ENCODE peak calls at places on chromosomes 3 and 15, in eight cellular contexts. One of them, this sample, is unnamed.

GRCh38 chr3:63993653-63994079 is 29.6 kb downstream of the PSMD6 start:
- DNase-seq in body of pancreas: peak; percentile 82
- DNase-seq in cardiac fibroblast: peak; percentile 84
- DNase-seq in IMR-90: peak; percentile 76
- DNase-seq in osteoblast: peak; percentile 91
- DNase-seq in left ventricle myocardium inferior: peak; percentile 51
- DNase-seq in choroid plexus epithelial cell: peak; percentile 91
- DNase-seq in NB4: peak; percentile 60
- DNase-seq in this sample: peak; percentile 83

GRCh38 chr3:196115678-196116083 is 33.8 kb upstream of the TFRC start:
- DNase-seq in body of pancreas: no peak
- DNase-seq in cardiac fibroblast: no peak
- DNase-seq in IMR-90: no peak
- DNase-seq in osteoblast: no peak
- DNase-seq in left ventricle myocardium inferior: no peak
- DNase-seq in choroid plexus epithelial cell: no peak
- DNase-seq in NB4: no peak
- DNase-seq in this sample: no peak

GRCh38 chr3:139122221-139122581 is 77.5 kb upstream of the PRR23C start:
- DNase-seq in body of pancreas: no peak
- DNase-seq in cardiac fibroblast: peak; percentile 54
- DNase-seq in IMR-90: peak; percentile 76
- DNase-seq in osteoblast: no peak
- DNase-seq in left ventricle myocardium inferior: no peak
- DNase-seq in choroid plexus epithelial cell: peak; percentile 49
- DNase-seq in NB4: peak; percentile 75
- DNase-seq in this sample: peak; percentile 91

GRCh38 chr3:31065765-31066164 is 171.3 kb upstream of the GADL1 start:
- DNase-seq in body of pancreas: no peak
- DNase-seq in cardiac fibroblast: no peak
- DNase-seq in IMR-90: no peak
- DNase-seq in osteoblast: no peak
- DNase-seq in left ventricle myocardium inferior: no peak
- DNase-seq in choroid plexus epithelial cell: no peak
- DNase-seq in NB4: no peak
- DNase-seq in this sample: no peak

GRCh38 chr3:46947981-46948791 is 28.4 kb downstream of the CCDC12 start:
- DNase-seq in body of pancreas: peak; percentile 85
- DNase-seq in cardiac fibroblast: peak; percentile 76
- DNase-seq in IMR-90: peak; percentile 52
- DNase-seq in osteoblast: no peak
- DNase-seq in left ventricle myocardium inferior: peak; percentile 51
- DNase-seq in choroid plexus epithelial cell: peak; percentile 85
- DNase-seq in NB4: peak; percentile 88
- DNase-seq in this sample: peak; percentile 98

GRCh38 chr3:161372321-161373260 is 1.3 kb upstream of the SPTSSB start:
- DNase-seq in body of pancreas: peak; percentile 30
- DNase-seq in cardiac fibroblast: peak; percentile 25
- DNase-seq in IMR-90: no peak
- DNase-seq in osteoblast: peak; percentile 76
- DNase-seq in left ventricle myocardium inferior: no peak
- DNase-seq in choroid plexus epithelial cell: peak; percentile 15
- DNase-seq in NB4: no peak
- DNase-seq in this sample: peak; percentile 2

GRCh38 chr3:115111632-115112031 is 35.5 kb downstream of the ZBTB20 start:
- DNase-seq in body of pancreas: no peak
- DNase-seq in cardiac fibroblast: no peak
- DNase-seq in IMR-90: no peak
- DNase-seq in osteoblast: no peak
- DNase-seq in left ventricle myocardium inferior: no peak
- DNase-seq in choroid plexus epithelial cell: no peak
- DNase-seq in NB4: no peak
- DNase-seq in this sample: no peak

GRCh38 chr15:100204771-100205170 is 137.0 kb downstream of the ADAMTS17 start:
- DNase-seq in body of pancreas: no peak
- DNase-seq in cardiac fibroblast: no peak
- DNase-seq in IMR-90: no peak
- DNase-seq in osteoblast: no peak
- DNase-seq in left ventricle myocardium inferior: no peak
- DNase-seq in choroid plexus epithelial cell: no peak
- DNase-seq in NB4: peak; percentile 27
- DNase-seq in this sample: no peak

GRCh38 chr3:128413003-128413370 is 53.7 kb downstream of the DNAJB8 start:
- DNase-seq in body of pancreas: no peak
- DNase-seq in cardiac fibroblast: no peak
- DNase-seq in IMR-90: no peak
- DNase-seq in osteoblast: no peak
- DNase-seq in left ventricle myocardium inferior: no peak
- DNase-seq in choroid plexus epithelial cell: no peak
- DNase-seq in NB4: no peak
- DNase-seq in this sample: no peak

GRCh38 chr3:30123224-30123623 is 483.2 kb upstream of the TGFBR2 start:
- DNase-seq in body of pancreas: no peak
- DNase-seq in cardiac fibroblast: no peak
- DNase-seq in IMR-90: no peak
- DNase-seq in osteoblast: no peak
- DNase-seq in left ventricle myocardium inferior: no peak
- DNase-seq in choroid plexus epithelial cell: no peak
- DNase-seq in NB4: no peak
- DNase-seq in this sample: no peak

GRCh38 chr3:42698911-42699230 is 3.7 kb downstream of the HHATL start:
- DNase-seq in body of pancreas: no peak
- DNase-seq in cardiac fibroblast: no peak
- DNase-seq in IMR-90: no peak
- DNase-seq in osteoblast: peak; percentile 62
- DNase-seq in left ventricle myocardium inferior: no peak
- DNase-seq in choroid plexus epithelial cell: no peak
- DNase-seq in NB4: peak; percentile 12
- DNase-seq in this sample: no peak

GRCh38 chr3:96354742-96355141 is 459.7 kb upstream of the EPHA6 start:
- DNase-seq in body of pancreas: no peak
- DNase-seq in cardiac fibroblast: peak; percentile 8
- DNase-seq in IMR-90: no peak
- DNase-seq in osteoblast: no peak
- DNase-seq in left ventricle myocardium inferior: no peak
- DNase-seq in choroid plexus epithelial cell: peak; percentile 2
- DNase-seq in NB4: no peak
- DNase-seq in this sample: no peak

GRCh38 chr3:170753421-170754344 is 116.3 kb downstream of the RPL22L1 start:
- DNase-seq in body of pancreas: no peak
- DNase-seq in cardiac fibroblast: peak; percentile 89
- DNase-seq in IMR-90: peak; percentile 79
- DNase-seq in osteoblast: no peak
- DNase-seq in left ventricle myocardium inferior: no peak
- DNase-seq in choroid plexus epithelial cell: peak; percentile 57
- DNase-seq in NB4: no peak
- DNase-seq in this sample: no peak

GRCh38 chr3:48398701-48399386 is 26.8 kb downstream of the FBXW12 start:
- DNase-seq in body of pancreas: no peak
- DNase-seq in cardiac fibroblast: no peak
- DNase-seq in IMR-90: no peak
- DNase-seq in osteoblast: peak; percentile 54
- DNase-seq in left ventricle myocardium inferior: no peak
- DNase-seq in choroid plexus epithelial cell: no peak
- DNase-seq in NB4: no peak
- DNase-seq in this sample: no peak

GRCh38 chr3:180875071-180875698 is 37.3 kb upstream of the FXR1 start:
- DNase-seq in body of pancreas: no peak
- DNase-seq in cardiac fibroblast: no peak
- DNase-seq in IMR-90: no peak
- DNase-seq in osteoblast: no peak
- DNase-seq in left ventricle myocardium inferior: no peak
- DNase-seq in choroid plexus epithelial cell: no peak
- DNase-seq in NB4: no peak
- DNase-seq in this sample: no peak

GRCh38 chr3:180871901-180872300 is 40.6 kb upstream of the FXR1 start:
- DNase-seq in body of pancreas: no peak
- DNase-seq in cardiac fibroblast: peak; percentile 46
- DNase-seq in IMR-90: peak; percentile 17
- DNase-seq in osteoblast: peak; percentile 35
- DNase-seq in left ventricle myocardium inferior: no peak
- DNase-seq in choroid plexus epithelial cell: peak; percentile 4
- DNase-seq in NB4: no peak
- DNase-seq in this sample: peak; percentile 20

DNA sequence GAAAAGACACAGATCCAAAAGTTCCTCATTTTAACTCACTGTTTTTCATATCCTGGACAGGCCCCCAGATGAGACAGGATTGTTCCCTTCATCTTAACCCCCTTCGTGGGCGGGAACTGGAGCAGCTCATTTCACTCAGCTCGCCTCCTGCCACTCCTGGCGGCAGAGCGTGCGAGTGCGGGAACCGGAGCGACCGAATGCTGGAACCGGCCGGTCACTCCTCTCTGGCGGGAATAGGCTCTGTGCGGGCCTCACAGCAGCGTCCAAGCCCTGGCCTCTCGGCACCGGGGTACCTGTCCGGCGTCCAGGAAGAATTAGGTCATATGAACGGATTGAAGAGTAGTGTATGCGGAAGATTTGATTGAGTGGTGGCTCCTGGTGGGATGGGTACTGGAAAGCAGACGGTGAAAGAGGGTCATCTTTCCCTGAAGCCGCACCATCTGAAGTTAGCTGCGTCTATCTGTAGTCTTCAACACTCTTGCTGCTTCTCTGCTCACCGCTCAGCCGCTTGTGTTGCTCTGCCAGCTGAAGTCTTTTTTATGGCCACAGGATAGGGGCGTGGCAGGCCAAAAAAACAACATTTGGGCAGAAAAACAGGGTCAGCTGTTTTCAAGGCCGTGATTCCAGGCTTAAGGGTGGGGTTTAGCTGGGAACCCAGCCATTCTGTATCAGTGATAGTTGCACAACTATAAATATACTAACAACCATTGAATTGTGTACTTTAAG is 42.3 kb upstream of the FXR1 start:
- DNase-seq in body of pancreas: peak; percentile 53
- DNase-seq in cardiac fibroblast: peak; percentile 10
- DNase-seq in IMR-90: no peak
- DNase-seq in osteoblast: peak; percentile 59
- DNase-seq in left ventricle myocardium inferior: peak; percentile 25
- DNase-seq in choroid plexus epithelial cell: peak; percentile 9
- DNase-seq in NB4: no peak
- DNase-seq in this sample: peak; percentile 38
- TF ChIP-seq CTCF in body of pancreas: peak; percentile 30
- TF ChIP-seq CTCF in cardiac fibroblast: peak; percentile 3
- TF ChIP-seq CTCF in IMR-90: no peak
- TF ChIP-seq CTCF in osteoblast: no peak
- TF ChIP-seq CTCF in left ventricle myocardium inferior: no peak
- TF ChIP-seq CTCF in choroid plexus epithelial cell: no peak
- TF ChIP-seq CTCF in NB4: no peak
- TF ChIP-seq CTCF in this sample: no peak

DNA sequence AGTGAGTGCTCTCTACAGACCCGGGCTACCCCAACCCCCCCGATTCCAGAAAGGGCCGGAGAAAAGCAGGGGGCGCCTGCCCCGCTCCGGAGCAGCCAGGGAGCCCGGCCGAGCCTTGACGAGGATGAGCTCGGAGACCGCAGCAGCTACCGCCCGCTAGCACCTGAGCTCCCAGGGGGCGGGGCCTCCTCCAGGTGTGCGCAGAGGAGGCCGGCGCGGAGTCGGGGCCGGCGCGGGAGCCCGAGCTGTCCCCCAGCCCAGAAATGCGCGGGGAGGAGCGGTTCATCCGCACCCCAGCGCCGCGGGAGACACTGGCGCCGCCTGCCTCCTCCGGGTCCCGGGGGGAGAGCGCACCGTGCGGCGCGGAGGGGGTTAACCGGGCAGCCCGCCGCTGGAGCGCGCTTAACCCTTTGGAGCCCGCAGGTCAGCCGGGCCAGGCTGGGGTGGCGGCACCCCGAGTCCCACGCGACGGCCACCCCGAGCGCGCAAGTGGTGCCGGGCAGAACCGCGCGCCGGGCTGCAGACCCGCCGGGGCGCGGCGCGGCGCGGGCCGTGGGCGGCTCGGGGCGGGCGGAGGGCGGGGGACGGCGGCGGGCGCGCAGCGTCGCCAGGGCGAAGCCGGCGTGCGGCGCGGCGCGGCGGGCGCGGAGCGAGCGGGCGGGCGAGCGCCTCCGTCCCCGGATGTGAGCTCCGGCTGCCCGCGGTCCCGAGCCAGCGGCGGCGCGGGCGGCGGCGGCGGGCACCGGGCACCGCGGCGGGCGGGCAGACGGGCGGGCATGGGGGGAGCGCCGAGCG is at the start of gene CACNA1D:
- DNase-seq in body of pancreas: peak; percentile 82
- DNase-seq in cardiac fibroblast: no peak
- DNase-seq in IMR-90: no peak
- DNase-seq in osteoblast: peak; percentile 88
- DNase-seq in left ventricle myocardium inferior: no peak
- DNase-seq in choroid plexus epithelial cell: no peak
- DNase-seq in NB4: no peak
- DNase-seq in this sample: no peak
- H3K4me3 ChIP-seq in body of pancreas: peak within 1 kb of the TSS; percentile 0
- H3K4me3 ChIP-seq in cardiac fibroblast: no peak within 1 kb of the TSS
- H3K4me3 ChIP-seq in IMR-90: peak within 1 kb of the TSS; percentile 15
- H3K4me3 ChIP-seq in osteoblast: no peak within 1 kb of the TSS
- H3K4me3 ChIP-seq in left ventricle myocardium inferior: peak within 1 kb of the TSS; percentile 63
- H3K4me3 ChIP-seq in choroid plexus epithelial cell: peak within 1 kb of the TSS; percentile 45
- H3K4me3 ChIP-seq in NB4: no peak within 1 kb of the TSS
- H3K4me3 ChIP-seq in this sample: peak within 1 kb of the TSS; percentile 18

DNA sequence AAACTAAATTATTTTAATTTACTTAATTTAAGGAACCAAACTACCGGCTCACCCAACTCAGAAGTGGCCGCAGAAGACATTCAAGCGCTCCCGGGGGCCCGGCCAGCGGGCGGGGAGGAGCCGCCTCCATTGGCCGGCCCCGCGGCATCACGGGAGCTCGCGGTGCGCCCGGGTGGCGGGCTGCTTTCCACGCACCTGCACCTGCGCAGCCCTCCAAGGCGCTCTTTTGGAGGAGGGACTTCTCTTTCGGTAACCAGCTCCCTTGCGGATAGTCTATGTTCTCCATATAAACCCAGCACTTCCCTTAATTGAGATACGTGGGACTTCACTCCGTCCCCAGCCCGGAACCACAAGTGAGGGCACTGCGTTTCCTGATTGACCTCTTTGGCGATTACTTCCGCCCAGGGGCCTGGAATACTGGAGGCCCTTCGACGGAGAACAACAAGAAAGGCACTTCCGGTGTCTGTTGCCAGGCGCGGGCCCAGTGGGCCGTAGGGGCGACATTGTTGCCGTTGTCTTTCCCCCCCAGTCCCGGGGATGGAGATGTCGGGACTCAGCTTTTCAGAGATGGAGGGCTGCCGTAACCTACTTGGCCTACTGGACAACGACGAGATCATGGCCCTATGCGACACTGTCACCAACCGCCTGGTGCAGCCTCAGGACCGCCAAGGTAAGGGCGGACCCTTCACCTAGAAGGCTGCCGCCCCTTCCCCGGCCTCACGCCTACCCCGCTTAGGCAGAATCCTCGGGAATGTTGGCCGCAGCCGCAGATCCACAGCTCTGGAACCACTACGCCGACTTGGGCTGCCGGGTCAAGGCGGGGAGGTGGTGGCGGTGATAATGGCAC is at the start of gene C3orf38:
- DNase-seq in body of pancreas: peak; percentile 92
- DNase-seq in cardiac fibroblast: peak; percentile 94
- DNase-seq in IMR-90: peak; percentile 89
- DNase-seq in osteoblast: peak; percentile 95
- DNase-seq in left ventricle myocardium inferior: peak; percentile 87
- DNase-seq in choroid plexus epithelial cell: peak; percentile 93
- DNase-seq in NB4: peak; percentile 92
- DNase-seq in this sample: peak; percentile 88
- TF ChIP-seq CTCF in body of pancreas: peak; percentile 26
- TF ChIP-seq CTCF in cardiac fibroblast: no peak
- TF ChIP-seq CTCF in IMR-90: no peak
- TF ChIP-seq CTCF in osteoblast: no peak
- TF ChIP-seq CTCF in left ventricle myocardium inferior: no peak
- TF ChIP-seq CTCF in choroid plexus epithelial cell: no peak
- TF ChIP-seq CTCF in NB4: no peak
- TF ChIP-seq CTCF in this sample: no peak

GRCh38 chr3:184262166-184262926 is 993 bp upstream of the CAMK2N2 start:
- DNase-seq in body of pancreas: peak; percentile 90
- DNase-seq in cardiac fibroblast: no peak
- DNase-seq in IMR-90: peak; percentile 2
- DNase-seq in osteoblast: peak; percentile 77
- DNase-seq in left ventricle myocardium inferior: no peak
- DNase-seq in choroid plexus epithelial cell: no peak
- DNase-seq in NB4: peak; percentile 64
- DNase-seq in this sample: peak; percentile 7
- H3K4me3 ChIP-seq in body of pancreas: no peak overlapping the region
- H3K4me3 ChIP-seq in cardiac fibroblast: peak overlapping the region; percentile 57
- H3K4me3 ChIP-seq in IMR-90: peak overlapping the region; percentile 55
- H3K4me3 ChIP-seq in osteoblast: peak overlapping the region; percentile 57
- H3K4me3 ChIP-seq in left ventricle myocardium inferior: peak overlapping the region; percentile 66
- H3K4me3 ChIP-seq in choroid plexus epithelial cell: peak overlapping the region; percentile 59
- H3K4me3 ChIP-seq in NB4: peak overlapping the region; percentile 53
- H3K4me3 ChIP-seq in this sample: peak overlapping the region; percentile 50

This sample was measured in fibroblast of villous mesenchyme.